ENCODE peak calls at places on chromosome X, in four cellular contexts. E is lower lobe of right lung, S is endothelial cell of umbilical vein, D is BE2C. U is an unnamed sample.

GRCh38 chrX:128975716-128976115 is 547.6 kb downstream of the SMARCA1 start:
- DNase-seq in E (no peak), S (peak; percentile 3), D (peak; percentile 36), U (no peak)

GRCh38 chrX:21735753-21736127 is 22.2 kb downstream of the SMPX start:
- DNase-seq in E (no peak), S (no peak), D (no peak), U (peak; percentile 61)

GRCh38 chrX:119728487-119728886 is 29.9 kb upstream of the SOWAHD start:
- DNase-seq in E (no peak), S (no peak), D (no peak), U (no peak)

GRCh38 chrX:128517691-128518090 is 465.5 kb upstream of the ACTRT1 start:
- DNase-seq in E (no peak), S (no peak), D (no peak), U (no peak)

GRCh38 chrX:14673764-14674163 is 144.4 kb downstream of the GLRA2 start:
- DNase-seq in E (no peak), S (peak; percentile 80), D (peak; percentile 54), U (peak; percentile 87)

GRCh38 chrX:42189601-42190000 is 266.2 kb upstream of the CASK start:
- DNase-seq in E (no peak), S (no peak), D (no peak), U (no peak)

GRCh38 chrX:40996886-40997530 is 88.2 kb upstream of the USP9X start:
- DNase-seq in E (no peak), S (peak; percentile 78), D (peak; percentile 17), U (peak; percentile 82)

GRCh38 chrX:30620980-30621716 is 32.1 kb upstream of the GK start:
- DNase-seq in E (no peak), S (no peak), D (no peak), U (peak; percentile 86)

GRCh38 chrX:24479924-24480722 is 15.0 kb downstream of the PDK3 start:
- DNase-seq in E (peak; percentile 63), S (peak; percentile 4), D (no peak), U (no peak)

GRCh38 chrX:38095971-38096529 is 89.7 kb downstream of the SYTL5 start:
- DNase-seq in E (no peak), S (peak; percentile 63), D (no peak), U (peak; percentile 57)

GRCh38 chrX:1185556-1185955 is 26.9 kb downstream of the CRLF2 start:
- DNase-seq in E (no peak), S (no peak), D (no peak), U (no peak)

GRCh38 chrX:136767104-136767941 is 13.4 kb downstream of the ARHGEF6 start:
- DNase-seq in E (peak; percentile 79), S (peak; percentile 45), D (peak; percentile 78), U (peak; percentile 52)

GRCh38 chrX:41688835-41689234 is at the start of gene GPR34:
- DNase-seq in E (no peak), S (no peak), D (no peak), U (no peak)

GRCh38 chrX:9765737-9766098 is at the start of gene GPR143:
- DNase-seq in E (no peak), S (no peak), D (no peak), U (no peak)

GRCh38 chrX:146615807-146616206 is 193.8 kb upstream of the CXorf51B start:
- DNase-seq in E (no peak), S (no peak), D (no peak), U (no peak)

GRCh38 chrX:34288782-34289181 is 156.7 kb upstream of the FAM47A start:
- DNase-seq in E (no peak), S (peak; percentile 85), D (no peak), U (no peak)

GRCh38 chrX:10111364-10112148 is 45.2 kb upstream of the CLCN4 start:
- DNase-seq in E (no peak), S (peak; percentile 17), D (no peak), U (no peak)

GRCh38 chrX:150870487-150871340 is 27.8 kb downstream of the CD99L2 start:
- DNase-seq in E (no peak), S (no peak), D (no peak), U (no peak)

GRCh38 chrX:68355629-68355920 is 77.7 kb downstream of the OPHN1 start:
- DNase-seq in E (no peak), S (no peak), D (no peak), U (no peak)

GRCh38 chrX:12878536-12878935 is 11.7 kb downstream of the TLR7 start:
- DNase-seq in E (no peak), S (no peak), D (peak; percentile 50), U (no peak)

GRCh38 chrX:129661369-129661768 is 6.6 kb upstream of the APLN start:
- DNase-seq in E (no peak), S (no peak), D (no peak), U (no peak)

GRCh38 chrX:49233887-49234555 is 881 bp upstream of the CACNA1F start:
- DNase-seq in E (no peak), S (no peak), D (no peak), U (no peak)

DNA sequence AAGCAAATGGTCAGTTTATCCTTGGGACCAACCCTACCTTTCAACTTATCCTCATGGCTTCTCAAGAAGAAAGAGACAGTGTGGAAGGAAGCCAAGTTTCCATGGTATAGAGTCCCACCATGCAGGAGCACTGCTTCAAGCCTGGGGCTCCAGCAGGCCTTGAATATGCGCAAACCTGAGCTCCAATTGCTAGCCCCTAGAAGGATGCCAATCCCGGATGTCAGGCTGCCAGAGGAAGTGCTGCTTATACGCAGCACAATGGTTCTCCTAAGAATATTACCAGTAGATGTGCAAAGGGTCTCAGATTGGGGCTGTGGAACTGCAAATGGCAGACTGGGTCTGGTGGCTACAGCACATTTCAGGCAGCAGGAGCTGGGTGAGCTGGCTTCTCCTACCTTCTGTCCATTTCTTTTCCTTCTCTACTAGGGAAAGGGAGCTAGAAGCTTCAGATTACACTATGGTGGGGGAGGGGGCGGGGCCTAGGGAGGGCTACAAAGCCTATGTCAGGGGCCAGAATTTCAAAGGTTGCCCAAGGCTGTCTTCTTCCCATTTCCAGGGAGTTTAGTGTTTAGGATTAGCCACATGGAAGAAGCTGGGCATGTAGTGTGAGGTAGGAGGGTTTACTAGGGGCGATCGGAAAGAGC is 40.7 kb upstream of the CITED1 start:
- DNase-seq in E (no peak), S (no peak), D (no peak), U (no peak)
- TF ChIP-seq CTCF in E (no peak), S (no peak), D (no peak), U (no peak)

GRCh38 chrX:133994576-133994975 is 9.2 kb upstream of the GPC3 start:
- DNase-seq in E (no peak), S (no peak), D (no peak), U (no peak)

GRCh38 chrX:134002921-134003615 is 17.7 kb upstream of the GPC3 start:
- DNase-seq in E (no peak), S (no peak), D (no peak), U (no peak)

GRCh38 chrX:133995759-133996158 is 10.4 kb upstream of the GPC3 start:
- DNase-seq in E (no peak), S (no peak), D (no peak), U (no peak)

GRCh38 chrX:134000260-134001245 is 15.2 kb upstream of the GPC3 start:
- DNase-seq in E (no peak), S (no peak), D (no peak), U (no peak)

GRCh38 chrX:133999013-133999705 is 13.8 kb upstream of the GPC3 start:
- DNase-seq in E (no peak), S (no peak), D (no peak), U (no peak)
- H3K4me1 ChIP-seq in E (no peaks in the 10 kb centered on the region), S (no peaks in the 10 kb centered on the region), D (no peaks in the 10 kb centered on the region), U (no peaks in the 10 kb centered on the region)

GRCh38 chrX:139949703-139950102 is 15.6 kb downstream of the CXorf66 start:
- DNase-seq in E (no peak), S (no peak), D (no peak), U (no peak)
- TF ChIP-seq CTCF in E (no peak), S (no peak), D (no peak), U (no peak)

GRCh38 chrX:19462231-19462630 is 53.1 kb downstream of the MAP3K15 start:
- DNase-seq in E (no peak), S (no peak), D (no peak), U (no peak)
- H3K4me1 ChIP-seq in E (no peaks in the 10 kb centered on the region), S (no peaks in the 10 kb centered on the region), D (no peaks in the 10 kb centered on the region), U (no peaks in the 10 kb centered on the region)

GRCh38 chrX:132791725-132792124 is 166.7 kb downstream of the HS6ST2 start:
- DNase-seq in E (no peak), S (no peak), D (no peak), U (no peak)

DNA sequence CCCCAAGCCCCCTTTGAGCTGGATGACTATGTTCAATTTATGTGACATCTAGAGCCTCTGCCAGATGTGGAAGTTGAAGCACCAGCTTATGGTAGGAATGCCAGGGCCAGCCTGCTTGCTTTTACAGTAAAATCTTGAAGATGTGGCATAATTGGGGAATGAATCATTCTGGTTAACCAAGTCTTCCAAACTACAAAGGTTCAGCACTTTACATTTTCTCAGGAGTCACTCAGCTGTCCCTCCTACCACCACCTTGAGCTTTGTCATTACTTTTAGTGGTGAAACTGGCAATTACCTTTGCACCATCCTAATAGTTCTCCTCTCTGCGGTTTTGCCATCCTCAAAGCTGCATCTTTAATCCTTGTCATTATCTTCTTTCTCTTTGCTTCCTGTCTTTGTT is 172.2 kb downstream of the HS6ST2 start:
- DNase-seq in E (no peak), S (no peak), D (no peak), U (peak; percentile 21)
- TF ChIP-seq CTCF in E (no peak), S (no peak), D (no peak), U (no peak)

GRCh38 chrX:149511081-149511480 is 6.0 kb upstream of the IDS start:
- DNase-seq in E (no peak), S (no peak), D (no peak), U (peak; percentile 62)

GRCh38 chrX:149505671-149506070 is 565 bp upstream of the IDS start:
- DNase-seq in E (no peak), S (no peak), D (no peak), U (no peak)

GRCh38 chrX:149510386-149510785 is 5.3 kb upstream of the IDS start:
- DNase-seq in E (no peak), S (peak; percentile 5), D (no peak), U (no peak)

GRCh38 chrX:149506349-149506748 is 1.2 kb upstream of the IDS start:
- DNase-seq in E (no peak), S (no peak), D (no peak), U (no peak)

GRCh38 chrX:149508467-149508866 is 3.4 kb upstream of the IDS start:
- DNase-seq in E (no peak), S (no peak), D (no peak), U (no peak)
- H3K4me1 ChIP-seq in E (peaks cover 4% of the 10 kb centered on the region), S (peaks cover 18% of the 10 kb centered on the region), D (peaks cover 3% of the 10 kb centered on the region), U (peaks cover 16% of the 10 kb centered on the region)